ENCODE peak calls at places on chromosomes 16 and 17, in five cellular contexts. T is GM23248; C is activated naive CD8-positive, alpha-beta T cell treated with anti-CD3 and anti-CD28 coated beads, Interleukin-2, amount 50 U/mL, for 24 hours; J is type B pancreatic cell; V is left lobe of liver. K is an unnamed sample.
A peak's percentile ranks its signal among the peaks of the same experiment; 100 is the strongest.

GRCh38 chr16:68090109-68090508 is 4.9 kb downstream of the NFATC3 start:
- DNase-seq in J (no peak), C (no peak), T (no peak), V (no peak), K (no peak)

GRCh38 chr17:77831497-77832179 is 126.9 kb upstream of the TNRC6C start:
- DNase-seq in C (no peak), J (no peak), T (peak; percentile 91), V (no peak), K (no peak)

GRCh38 chr17:38425048-38425447 is 3.2 kb upstream of the ARHGAP23 start:
- DNase-seq in V (no peak), C (no peak), T (no peak), J (no peak), K (no peak)

GRCh38 chr16:17448640-17449638 is 21.8 kb downstream of the XYLT1 start:
- DNase-seq in J (no peak), V (no peak), C (peak; percentile 42), T (no peak), K (no peak)

GRCh38 chr17:47252209-47252608 is 1.4 kb upstream of the ITGB3 start:
- DNase-seq in T (no peak), V (peak; percentile 72), C (no peak), J (no peak), K (no peak)

GRCh38 chr16:67327774-67328173 is 1.2 kb downstream of the LRRC36 start:
- DNase-seq in J (no peak), C (no peak), V (no peak), T (no peak), K (no peak)

GRCh38 chr16:89116341-89117238 is 22.9 kb downstream of the ACSF3 start:
- DNase-seq in V (no peak), C (no peak), J (no peak), T (no peak), K (no peak)

GRCh38 chr16:30186782-30187555 is 3.6 kb downstream of the CORO1A start:
- DNase-seq in V (peak; percentile 59), J (peak; percentile 78), T (peak; percentile 58), C (peak; percentile 95), K (peak; percentile 87)

GRCh38 chr16:76518791-76519190 is 241.6 kb downstream of the CNTNAP4 start:
- DNase-seq in C (no peak), T (no peak), V (no peak), J (no peak), K (no peak)

GRCh38 chr17:38544175-38544838 is 61.4 kb downstream of the SRCIN1 start:
- DNase-seq in C (no peak), T (no peak), J (no peak), V (no peak), K (no peak)

GRCh38 chr16:22192261-22193133 is 13.6 kb upstream of the EEF2K start:
- DNase-seq in V (peak; percentile 88), C (peak; percentile 82), T (peak; percentile 96), J (no peak), K (peak; percentile 75)

K was measured in T follicular helper cell.